ENCODE peak calls at places on chromosome 20, in four cellular contexts. One of them, this sample, is unnamed.
A peak's percentile ranks its signal among the peaks of the same experiment; 100 is the strongest.

GRCh38 chr20:56187791-56188190 is 60.7 kb upstream of the MC3R start:
- DNase-seq in IMR-90: no peak
- DNase-seq in A549: no peak
- DNase-seq in HFFc6: no peak
- DNase-seq in this sample: no peak

GRCh38 chr20:43830883-43831282 is 83.8 kb upstream of the TOX2 start:
- DNase-seq in IMR-90: no peak
- DNase-seq in A549: no peak
- DNase-seq in HFFc6: no peak
- DNase-seq in this sample: no peak

GRCh38 chr20:31751126-31751525 is 12.0 kb downstream of the TPX2 start:
- DNase-seq in IMR-90: peak; percentile 97
- DNase-seq in A549: no peak
- DNase-seq in HFFc6: peak; percentile 60
- DNase-seq in this sample: peak; percentile 86

GRCh38 chr20:49318430-49319203 is 40.8 kb upstream of the ZNFX1 start:
- DNase-seq in IMR-90: no peak
- DNase-seq in A549: no peak
- DNase-seq in HFFc6: no peak
- DNase-seq in this sample: no peak

GRCh38 chr20:63364801-63365585 is 3.8 kb upstream of the CHRNA4 start:
- DNase-seq in IMR-90: no peak
- DNase-seq in A549: no peak
- DNase-seq in HFFc6: no peak
- DNase-seq in this sample: no peak

GRCh38 chr20:40741507-40742106 is 52.6 kb upstream of the MAFB start:
- DNase-seq in IMR-90: peak; percentile 34
- DNase-seq in A549: peak; percentile 39
- DNase-seq in HFFc6: peak; percentile 23
- DNase-seq in this sample: peak; percentile 7

GRCh38 chr20:49558826-49559225 is 9.1 kb downstream of the PTGIS start:
- DNase-seq in IMR-90: no peak
- DNase-seq in A549: no peak
- DNase-seq in HFFc6: no peak
- DNase-seq in this sample: no peak

GRCh38 chr20:16637814-16638213 is 64.6 kb upstream of the KIF16B start:
- DNase-seq in IMR-90: no peak
- DNase-seq in A549: no peak
- DNase-seq in HFFc6: no peak
- DNase-seq in this sample: no peak

GRCh38 chr20:53883098-53883762 is 187.2 kb downstream of the BCAS1 start:
- DNase-seq in IMR-90: peak; percentile 86
- DNase-seq in A549: no peak
- DNase-seq in HFFc6: peak; percentile 68
- DNase-seq in this sample: no peak

GRCh38 chr20:48787861-48788375 is 39.9 kb downstream of the PREX1 start:
- DNase-seq in IMR-90: peak; percentile 47
- DNase-seq in A549: peak; percentile 29
- DNase-seq in HFFc6: peak; percentile 36
- DNase-seq in this sample: peak; percentile 24

GRCh38 chr20:63863798-63864544 is 1.1 kb upstream of the TPD52L2 start:
- DNase-seq in IMR-90: peak; percentile 78
- DNase-seq in A549: peak; percentile 74
- DNase-seq in HFFc6: peak; percentile 62
- DNase-seq in this sample: peak; percentile 49

GRCh38 chr20:6108330-6108729 is 14.5 kb downstream of the FERMT1 start:
- DNase-seq in IMR-90: no peak
- DNase-seq in A549: no peak
- DNase-seq in HFFc6: no peak
- DNase-seq in this sample: no peak

GRCh38 chr20:45378191-45378590 is at the start of gene TP53TG5:
- DNase-seq in IMR-90: no peak
- DNase-seq in A549: no peak
- DNase-seq in HFFc6: no peak
- DNase-seq in this sample: no peak

GRCh38 chr20:46260480-46260879 is 47.8 kb downstream of the CDH22 start:
- DNase-seq in IMR-90: no peak
- DNase-seq in A549: no peak
- DNase-seq in HFFc6: no peak
- DNase-seq in this sample: no peak

GRCh38 chr20:14341782-14342181 is 4.4 kb upstream of the FLRT3 start:
- DNase-seq in IMR-90: peak; percentile 9
- DNase-seq in A549: no peak
- DNase-seq in HFFc6: no peak
- DNase-seq in this sample: no peak

GRCh38 chr20:17902531-17903083 is 66.0 kb downstream of the SNX5 start:
- DNase-seq in IMR-90: no peak
- DNase-seq in A549: no peak
- DNase-seq in HFFc6: no peak
- DNase-seq in this sample: no peak

GRCh38 chr20:10040070-10040970 is 5.5 kb downstream of the ANKEF1 start:
- DNase-seq in IMR-90: peak; percentile 85
- DNase-seq in A549: peak; percentile 56
- DNase-seq in HFFc6: peak; percentile 17
- DNase-seq in this sample: no peak

GRCh38 chr20:44019638-44020335 is 105.1 kb downstream of the TOX2 start:
- DNase-seq in IMR-90: peak; percentile 23
- DNase-seq in A549: no peak
- DNase-seq in HFFc6: no peak
- DNase-seq in this sample: no peak

GRCh38 chr20:62618622-62619529 is 23.4 kb upstream of the SLCO4A1 start:
- DNase-seq in IMR-90: no peak
- DNase-seq in A549: no peak
- DNase-seq in HFFc6: no peak
- DNase-seq in this sample: no peak

GRCh38 chr20:53990768-53991472 is 79.5 kb downstream of the BCAS1 start:
- DNase-seq in IMR-90: no peak
- DNase-seq in A549: no peak
- DNase-seq in HFFc6: no peak
- DNase-seq in this sample: no peak

GRCh38 chr20:32457476-32457986 is 99.4 kb downstream of the ASXL1 start:
- DNase-seq in IMR-90: peak; percentile 56
- DNase-seq in A549: peak; percentile 97
- DNase-seq in HFFc6: peak; percentile 58
- DNase-seq in this sample: peak; percentile 23

GRCh38 chr20:41121399-41121798 is 15.9 kb upstream of the PLCG1 start:
- DNase-seq in IMR-90: no peak
- DNase-seq in A549: no peak
- DNase-seq in HFFc6: no peak
- DNase-seq in this sample: no peak

GRCh38 chr20:5885866-5886265 is 64.5 kb downstream of the TRMT6 start:
- DNase-seq in IMR-90: no peak
- DNase-seq in A549: no peak
- DNase-seq in HFFc6: no peak
- DNase-seq in this sample: no peak

GRCh38 chr20:4051413-4052138 is 36.2 kb upstream of the RNF24 start:
- DNase-seq in IMR-90: no peak
- DNase-seq in A549: no peak
- DNase-seq in HFFc6: no peak
- DNase-seq in this sample: no peak

GRCh38 chr20:37277253-37277593 is 12.2 kb upstream of the MANBAL start:
- DNase-seq in IMR-90: no peak
- DNase-seq in A549: no peak
- DNase-seq in HFFc6: no peak
- DNase-seq in this sample: no peak

GRCh38 chr20:37275125-37275524 is 13.5 kb upstream of the GHRH start:
- DNase-seq in IMR-90: no peak
- DNase-seq in A549: no peak
- DNase-seq in HFFc6: no peak
- DNase-seq in this sample: no peak

GRCh38 chr20:37278966-37279590 is 10.4 kb upstream of the MANBAL start:
- DNase-seq in IMR-90: no peak
- DNase-seq in A549: no peak
- DNase-seq in HFFc6: peak; percentile 32
- DNase-seq in this sample: no peak

GRCh38 chr20:37273988-37274387 is 12.4 kb upstream of the GHRH start:
- DNase-seq in IMR-90: no peak
- DNase-seq in A549: no peak
- DNase-seq in HFFc6: no peak
- DNase-seq in this sample: no peak

GRCh38 chr20:37276494-37277252 is 12.8 kb upstream of the MANBAL start:
- DNase-seq in IMR-90: peak; percentile 94
- DNase-seq in A549: no peak
- DNase-seq in HFFc6: peak; percentile 67
- DNase-seq in this sample: peak; percentile 78
- TF ChIP-seq CTCF in IMR-90: peak; percentile 62
- TF ChIP-seq CTCF in A549: peak; percentile 42
- TF ChIP-seq CTCF in HFFc6: peak; percentile 49
- TF ChIP-seq CTCF in this sample: peak; percentile 68

GRCh38 chr20:50625986-50626677 is 65.2 kb downstream of the RIPOR3 start:
- DNase-seq in IMR-90: peak; percentile 39
- DNase-seq in A549: peak; percentile 67
- DNase-seq in HFFc6: peak; percentile 15
- DNase-seq in this sample: no peak
- TF ChIP-seq CTCF in IMR-90: peak; percentile 78
- TF ChIP-seq CTCF in A549: peak; percentile 81
- TF ChIP-seq CTCF in HFFc6: peak; percentile 85
- TF ChIP-seq CTCF in this sample: peak; percentile 72

GRCh38 chr20:35290887-35291417 is 1.3 kb downstream of the FAM83C start:
- DNase-seq in IMR-90: no peak
- DNase-seq in A549: no peak
- DNase-seq in HFFc6: no peak
- DNase-seq in this sample: no peak

GRCh38 chr20:35291654-35292503 is at the start of gene FAM83C:
- DNase-seq in IMR-90: no peak
- DNase-seq in A549: no peak
- DNase-seq in HFFc6: no peak
- DNase-seq in this sample: no peak

GRCh38 chr20:35288325-35289060 is 3.7 kb downstream of the FAM83C start:
- DNase-seq in IMR-90: no peak
- DNase-seq in A549: no peak
- DNase-seq in HFFc6: no peak
- DNase-seq in this sample: no peak

GRCh38 chr20:35292504-35293285 is 470 bp upstream of the FAM83C start:
- DNase-seq in IMR-90: no peak
- DNase-seq in A549: no peak
- DNase-seq in HFFc6: no peak
- DNase-seq in this sample: no peak

GRCh38 chr20:35290186-35290886 is 1.9 kb downstream of the FAM83C start:
- DNase-seq in IMR-90: no peak
- DNase-seq in A549: no peak
- DNase-seq in HFFc6: no peak
- DNase-seq in this sample: no peak
- TF ChIP-seq CTCF in IMR-90: no peak
- TF ChIP-seq CTCF in A549: no peak
- TF ChIP-seq CTCF in HFFc6: no peak
- TF ChIP-seq CTCF in this sample: no peak

GRCh38 chr20:15584507-15584906 is 988.7 kb downstream of the KIF16B start:
- DNase-seq in IMR-90: no peak
- DNase-seq in A549: no peak
- DNase-seq in HFFc6: no peak
- DNase-seq in this sample: no peak
- TF ChIP-seq CTCF in IMR-90: no peak
- TF ChIP-seq CTCF in A549: no peak
- TF ChIP-seq CTCF in HFFc6: peak; percentile 9
- TF ChIP-seq CTCF in this sample: no peak

DNA sequence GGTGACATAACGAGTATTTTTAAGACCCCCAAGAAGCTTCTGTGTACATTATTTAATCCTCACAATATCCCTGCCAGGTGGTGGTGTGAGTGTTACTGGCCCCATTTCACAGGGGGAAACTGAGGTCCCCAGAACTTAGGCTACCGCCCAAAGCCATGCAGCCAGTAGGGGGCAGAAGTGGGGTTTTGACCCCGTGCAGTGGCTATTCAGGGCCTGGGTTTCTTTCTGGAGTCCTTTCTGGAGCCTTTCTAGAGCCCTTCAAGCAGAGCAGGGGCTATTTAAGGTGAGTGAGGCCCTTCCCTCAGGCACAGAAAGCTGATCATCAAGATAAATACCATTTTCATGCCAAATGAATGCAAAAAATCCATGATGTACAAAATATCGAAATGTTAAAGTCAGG is 59.0 kb downstream of the CTCFL start:
- DNase-seq in IMR-90: no peak
- DNase-seq in A549: no peak
- DNase-seq in HFFc6: no peak
- DNase-seq in this sample: no peak
- TF ChIP-seq CTCF in IMR-90: no peak
- TF ChIP-seq CTCF in A549: no peak
- TF ChIP-seq CTCF in HFFc6: peak; percentile 34
- TF ChIP-seq CTCF in this sample: no peak

DNA sequence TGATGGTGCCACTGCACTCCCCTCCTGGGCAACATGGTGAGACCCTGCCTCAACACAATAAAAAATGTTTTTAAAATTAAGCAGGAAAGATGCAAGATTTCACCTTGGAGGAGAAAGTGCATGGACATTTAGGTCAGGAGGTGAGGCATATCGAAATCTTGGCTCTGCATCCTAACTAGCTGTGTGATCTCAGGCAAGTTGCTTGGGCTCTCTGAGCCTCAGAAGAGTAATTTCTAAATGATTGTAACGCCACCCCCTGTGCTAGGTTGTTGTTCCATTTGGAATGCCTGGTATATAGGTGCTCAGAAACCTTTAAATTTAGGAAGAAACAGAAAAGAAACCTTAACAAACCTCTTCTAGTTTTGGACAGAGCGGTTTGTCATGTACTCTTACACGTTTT is 35.9 kb upstream of the C20orf144 start:
- DNase-seq in IMR-90: no peak
- DNase-seq in A549: no peak
- DNase-seq in HFFc6: no peak
- DNase-seq in this sample: no peak
- TF ChIP-seq CTCF in IMR-90: no peak
- TF ChIP-seq CTCF in A549: no peak
- TF ChIP-seq CTCF in HFFc6: no peak
- TF ChIP-seq CTCF in this sample: no peak

GRCh38 chr20:537983-538382 is 5.6 kb downstream of the CSNK2A1 start:
- DNase-seq in IMR-90: no peak
- DNase-seq in A549: no peak
- DNase-seq in HFFc6: no peak
- DNase-seq in this sample: no peak
- TF ChIP-seq CTCF in IMR-90: no peak
- TF ChIP-seq CTCF in A549: no peak
- TF ChIP-seq CTCF in HFFc6: no peak
- TF ChIP-seq CTCF in this sample: no peak

DNA sequence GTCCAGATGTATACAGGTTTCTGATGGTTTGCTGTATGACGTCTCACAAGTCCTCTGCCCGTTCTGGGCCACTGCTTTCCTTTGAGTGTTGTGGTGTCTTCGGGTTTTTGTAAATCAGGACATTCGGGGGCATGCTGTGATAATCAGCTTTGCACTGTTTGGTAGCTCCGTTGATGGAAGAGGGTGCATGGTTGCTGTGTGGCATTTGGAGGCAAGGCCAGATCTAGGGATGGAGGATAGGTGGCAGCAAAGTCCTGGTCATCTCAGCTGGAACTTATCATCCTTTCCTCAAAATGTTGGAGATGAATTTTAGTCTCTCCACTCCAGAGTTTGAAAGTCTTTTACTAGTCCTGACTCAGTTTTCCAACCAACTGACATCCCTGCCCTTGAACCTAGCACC is 91.0 kb downstream of the SCP2D1 start:
- DNase-seq in IMR-90: no peak
- DNase-seq in A549: no peak
- DNase-seq in HFFc6: no peak
- DNase-seq in this sample: no peak
- TF ChIP-seq CTCF in IMR-90: no peak
- TF ChIP-seq CTCF in A549: peak; percentile 17
- TF ChIP-seq CTCF in HFFc6: no peak
- TF ChIP-seq CTCF in this sample: no peak